ENCODE peak calls at places on chromosomes 7 and 10, in six cellular contexts. G, C, F, W, H and Q are unnamed samples.

GRCh38 chr10:113473851-113474250 is 79.0 kb upstream of the HABP2 start:
- DNase-seq in G (no peak), C (no peak), F (no peak), W (peak), H (peak), Q (no peak)

GRCh38 chr10:43854042-43854441 is 205.4 kb upstream of the ZNF32 start:
- DNase-seq in G (no peak), C (no peak), F (no peak), W (no peak), H (peak), Q (no peak)

GRCh38 chr7:28408105-28408973 is 4.0 kb upstream of the CREB5 start:
- DNase-seq in G (no peak), C (peak), F (peak), W (no peak), H (peak), Q (peak)

GRCh38 chr7:96347471-96347870 is 25.6 kb upstream of the SLC25A13 start:
- DNase-seq in G (no peak), C (no peak), F (no peak), W (no peak), H (no peak), Q (no peak)

GRCh38 chr7:68031180-68031943 is 1034.7 kb downstream of the TYW1 start:
- DNase-seq in G (no peak), C (no peak), F (no peak), W (no peak), H (no peak), Q (no peak)

GRCh38 chr10:83934062-83934461 is 205.2 kb upstream of the GHITM start:
- DNase-seq in G (no peak), C (no peak), F (no peak), W (no peak), H (no peak), Q (no peak)

GRCh38 chr10:56346845-56347415 is 14.1 kb downstream of the ZWINT start:
- DNase-seq in G (no peak), C (no peak), F (no peak), W (no peak), H (no peak), Q (no peak)

GRCh38 chr10:103792547-103792946 is 62.8 kb downstream of the SH3PXD2A start:
- DNase-seq in G (no peak), C (no peak), F (no peak), W (peak), H (peak), Q (no peak)

GRCh38 chr10:104099274-104099673 is 13.6 kb upstream of the COL17A1 start:
- DNase-seq in G (no peak), C (no peak), F (no peak), W (peak), H (peak), Q (no peak)

GRCh38 chr10:14543048-14543903 is 212.6 kb upstream of the FRMD4A start:
- DNase-seq in G (no peak), C (no peak), F (peak), W (peak), H (peak), Q (no peak)

GRCh38 chr7:157556339-157556944 is 219.6 kb downstream of the DNAJB6 start:
- DNase-seq in G (no peak), C (no peak), F (no peak), W (no peak), H (no peak), Q (no peak)

GRCh38 chr10:61961278-61961677 is 59.8 kb downstream of the ARID5B start:
- DNase-seq in G (no peak), C (no peak), F (no peak), W (no peak), H (no peak), Q (no peak)

GRCh38 chr7:130912086-130912909 is 178.3 kb upstream of the KLF14 start:
- DNase-seq in G (no peak), C (no peak), F (no peak), W (peak), H (peak), Q (no peak)

GRCh38 chr10:110363572-110364411 is 59.1 kb upstream of the SMNDC1 start:
- DNase-seq in G (no peak), C (no peak), F (no peak), W (no peak), H (peak), Q (no peak)

GRCh38 chr7:76108540-76109233 is 60.8 kb downstream of the MDH2 start:
- DNase-seq in G (no peak), C (no peak), F (peak), W (peak), H (peak), Q (peak)

GRCh38 chr10:78802866-78803265 is 265.9 kb upstream of the ZMIZ1 start:
- DNase-seq in G (no peak), C (no peak), F (peak), W (peak), H (peak), Q (peak)

GRCh38 chr10:29135318-29135717 is 153.6 kb upstream of the LYZL1 start:
- DNase-seq in G (no peak), C (no peak), F (no peak), W (no peak), H (no peak), Q (no peak)

GRCh38 chr7:89621925-89622641 is 532.2 kb upstream of the STEAP1 start:
- DNase-seq in G (no peak), C (no peak), F (no peak), W (no peak), H (no peak), Q (no peak)

GRCh38 chr10:43648083-43648391 is 644 bp downstream of the ZNF32 start:
- DNase-seq in G (no peak), C (no peak), F (peak), W (peak), H (peak), Q (no peak)

GRCh38 chr7:108815815-108816214 is 246.1 kb downstream of the DNAJB9 start:
- DNase-seq in G (no peak), C (no peak), F (no peak), W (no peak), H (no peak), Q (no peak)

GRCh38 chr10:98485959-98486358 is 39.2 kb upstream of the HPS1 start:
- DNase-seq in G (no peak), C (no peak), F (no peak), W (peak), H (no peak), Q (no peak)

GRCh38 chr7:10802526-10802925 is 171.1 kb upstream of the PHF14 start:
- DNase-seq in G (no peak), C (no peak), F (no peak), W (no peak), H (peak), Q (no peak)

GRCh38 chr7:156131881-156132280 is 319.6 kb upstream of the SHH start:
- DNase-seq in G (no peak), C (no peak), F (no peak), W (no peak), H (no peak), Q (no peak)

GRCh38 chr10:70575874-70576802 is 26.4 kb downstream of the PRF1 start:
- DNase-seq in G (no peak), C (no peak), F (peak), W (peak), H (peak), Q (peak)

DNA sequence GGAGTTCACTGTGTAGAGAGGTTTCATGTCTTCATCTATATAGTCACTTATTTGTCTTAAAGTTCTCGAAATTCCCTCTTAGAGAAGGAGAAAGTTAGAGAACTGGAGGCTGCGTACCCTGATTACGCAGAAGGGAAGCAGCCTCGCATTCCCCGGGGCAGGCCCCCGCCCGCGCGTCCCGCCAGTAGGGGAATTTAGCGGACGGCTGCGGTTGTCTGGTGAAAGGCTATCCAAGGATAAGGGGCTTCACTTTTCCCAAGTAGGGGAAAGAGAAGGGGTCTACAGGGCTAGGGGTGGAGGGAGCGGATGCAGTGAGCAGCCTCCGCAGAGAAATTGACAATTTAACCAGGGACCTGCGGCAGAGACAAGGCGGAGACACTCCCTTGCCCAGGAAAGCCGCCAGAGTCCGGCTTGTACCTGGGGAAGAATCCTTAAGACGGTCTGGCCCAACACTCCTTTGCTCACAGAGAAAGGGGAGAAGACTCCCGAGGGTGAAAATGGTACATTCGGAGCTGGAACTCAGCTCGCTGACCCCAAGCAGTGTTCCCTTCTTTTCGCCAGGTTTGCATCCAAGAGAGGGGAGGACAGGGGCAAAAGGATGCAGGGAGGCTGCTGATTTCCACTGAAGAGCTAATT is 976 bp upstream of the MAGI2 start:
- DNase-seq in G (no peak), C (peak), F (peak), W (peak), H (peak), Q (no peak)
- TF ChIP-seq CTCF in G (no peak), C (no peak), F (no peak), W (peak), H (no peak), Q (no peak)

DNA sequence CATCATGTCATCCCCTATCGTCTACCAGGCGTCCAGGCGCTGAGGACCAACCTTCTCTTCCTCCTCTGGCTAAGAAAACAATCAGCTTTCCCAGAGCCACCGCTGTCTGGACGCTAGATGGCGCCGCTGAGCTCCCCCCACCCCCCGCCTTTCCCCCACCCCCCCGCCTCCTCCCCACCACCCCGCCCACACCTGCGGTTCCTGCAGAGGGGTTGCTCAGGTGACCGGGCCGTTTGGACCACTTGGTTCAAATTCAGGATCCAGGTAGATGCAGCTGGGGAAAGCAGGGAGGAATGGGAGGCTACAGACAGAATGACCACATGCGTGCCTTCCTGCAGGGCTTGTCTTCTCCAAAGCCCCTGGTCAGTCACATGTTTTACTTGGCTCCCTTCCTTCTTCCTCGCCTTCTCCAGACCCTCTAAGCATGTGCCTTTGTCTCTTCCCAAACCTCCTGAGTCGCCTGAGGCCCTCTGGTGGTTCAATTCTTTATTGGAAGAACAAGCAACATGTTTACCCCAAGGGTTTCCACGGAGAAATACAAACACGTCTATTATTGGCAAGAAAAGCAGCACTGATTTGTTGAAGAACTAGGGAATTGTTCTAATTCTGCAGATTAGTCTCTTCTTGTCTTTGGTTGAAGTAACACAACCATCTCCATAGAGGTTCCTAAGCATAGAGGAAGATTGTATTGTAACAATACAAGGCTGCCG is 24.7 kb downstream of the AOC1 start:
- DNase-seq in G (peak), C (peak), F (peak), W (peak), H (peak), Q (peak)
- TF ChIP-seq CTCF in G (no peak), C (peak), F (peak), W (peak), H (peak), Q (peak)

GRCh38 chr10:102230861-102231356 is 4.8 kb downstream of the ELOVL3 start:
- DNase-seq in G (peak), C (peak), F (peak), W (no peak), H (no peak), Q (no peak)
- TF ChIP-seq CTCF in G (no peak), C (peak), F (no peak), W (peak), H (peak), Q (no peak)

GRCh38 chr10:47046321-47047126 is 135.3 kb downstream of the PTPN20 start:
- DNase-seq in G (no peak), C (no peak), F (peak), W (no peak), H (no peak), Q (no peak)

GRCh38 chr10:47049056-47049851 is 138.0 kb downstream of the PTPN20 start:
- DNase-seq in G (no peak), C (peak), F (peak), W (no peak), H (no peak), Q (no peak)

GRCh38 chr10:47047127-47047504 is 135.9 kb downstream of the PTPN20 start:
- DNase-seq in G (no peak), C (no peak), F (peak), W (no peak), H (no peak), Q (no peak)

GRCh38 chr10:47048533-47048905 is 137.3 kb downstream of the PTPN20 start:
- DNase-seq in G (no peak), C (peak), F (peak), W (peak), H (no peak), Q (no peak)

GRCh38 chr10:47047577-47048532 is 136.6 kb downstream of the PTPN20 start:
- DNase-seq in G (peak), C (peak), F (peak), W (peak), H (peak), Q (peak)
- TF ChIP-seq CTCF in G (peak), C (peak), F (peak), W (peak), H (peak), Q (peak)

DNA sequence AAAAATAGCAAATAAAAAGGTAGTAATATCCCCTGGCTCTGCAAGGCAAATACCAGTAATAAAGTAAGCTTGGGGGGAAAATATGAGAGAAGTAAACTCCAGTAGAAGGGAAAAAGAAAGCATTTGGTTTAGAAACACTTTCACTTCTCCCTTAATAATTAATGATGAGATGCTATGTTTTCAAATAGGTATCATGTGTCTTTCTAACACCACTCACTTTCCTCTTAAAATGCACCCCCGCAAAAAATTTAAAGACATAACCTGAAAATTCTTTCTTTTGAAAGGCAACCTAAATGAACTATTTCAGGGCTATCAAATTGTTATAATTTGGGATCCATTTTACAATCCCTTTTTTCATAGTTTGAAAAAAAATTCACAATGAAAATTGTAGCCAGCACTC is 240.3 kb downstream of the SNX10 start:
- DNase-seq in G (no peak), C (no peak), F (no peak), W (no peak), H (no peak), Q (no peak)
- TF ChIP-seq CTCF in G (no peak), C (no peak), F (no peak), W (no peak), H (no peak), Q (no peak)

DNA sequence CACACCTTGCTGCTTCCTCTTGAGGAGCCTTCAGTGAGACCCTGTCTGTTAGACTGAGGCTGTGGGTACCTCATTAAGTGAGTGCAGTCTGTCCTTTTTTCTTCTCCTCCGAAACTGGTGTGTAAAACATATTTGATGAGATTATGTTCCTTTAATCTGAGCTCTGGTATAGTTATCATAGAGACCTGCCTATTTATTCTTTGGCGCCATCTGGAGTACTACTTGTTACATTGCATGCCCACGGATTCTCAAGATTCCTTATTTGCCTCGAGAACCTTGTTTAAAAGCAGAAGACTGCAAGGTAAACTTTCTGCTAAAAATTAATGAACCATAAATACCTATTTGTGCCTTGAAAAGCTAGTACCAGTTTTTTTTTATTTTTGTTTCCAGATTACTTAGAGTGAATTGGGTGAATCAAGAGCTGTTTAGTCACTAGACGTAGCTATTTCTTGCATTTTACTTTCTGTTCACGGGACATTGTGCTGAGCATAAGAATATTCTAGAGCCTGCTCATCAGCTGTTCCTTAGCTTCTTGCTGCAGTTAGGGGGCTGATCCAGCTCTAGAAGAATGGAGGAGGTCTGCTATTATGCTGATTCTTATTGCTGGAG is 16.9 kb upstream of the STMP1 start:
- DNase-seq in G (no peak), C (no peak), F (no peak), W (peak), H (peak), Q (no peak)
- TF ChIP-seq CTCF in G (peak), C (peak), F (peak), W (peak), H (peak), Q (peak)

DNA sequence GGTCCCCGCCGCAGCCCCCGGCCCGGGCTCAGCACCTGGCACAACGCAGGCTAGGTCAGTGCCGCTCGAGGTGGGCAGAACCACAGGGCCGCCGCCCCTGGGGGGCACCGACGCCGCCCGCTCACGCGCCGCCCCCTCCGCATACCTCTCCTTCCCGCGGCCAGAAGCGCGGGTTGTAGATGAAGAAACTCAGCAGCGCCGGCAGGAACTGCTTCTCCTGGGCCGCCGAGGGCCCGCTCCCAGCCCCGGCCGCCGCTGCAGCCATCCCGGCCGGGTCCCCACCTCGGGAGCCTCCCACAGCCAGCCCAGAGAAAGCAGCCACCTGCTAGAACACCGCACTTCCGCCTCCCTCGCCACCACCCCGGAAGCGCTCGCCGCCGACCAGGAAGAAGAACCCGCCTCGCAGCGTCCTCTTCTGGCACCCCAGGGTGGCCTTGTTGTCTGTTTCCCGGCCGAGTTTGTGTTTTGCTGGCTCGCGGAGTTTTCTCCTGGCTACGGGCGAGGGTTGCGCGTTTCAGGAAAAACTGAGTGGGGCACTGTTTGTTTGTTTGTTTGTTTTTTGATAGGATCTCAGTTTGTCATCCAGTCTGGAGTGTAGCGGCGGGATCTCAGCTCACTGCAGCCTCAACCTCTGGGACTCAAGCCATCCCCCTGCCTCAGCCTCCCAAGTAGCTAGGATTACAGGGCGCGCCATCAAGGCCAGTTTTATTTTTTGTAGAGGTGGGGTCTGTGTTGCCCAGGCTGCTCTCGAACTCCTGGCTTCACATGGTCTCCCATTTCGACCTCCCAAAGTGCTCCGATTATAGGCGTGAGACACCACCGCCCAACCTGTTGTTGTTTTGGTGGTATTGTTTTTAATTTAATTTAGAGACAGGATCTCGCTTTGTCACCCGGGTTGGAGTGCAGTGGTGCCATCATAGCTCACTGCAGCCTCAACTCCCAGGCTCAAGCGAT is 17.7 kb downstream of the OCM2 start:
- DNase-seq in G (peak), C (peak), F (peak), W (peak), H (peak), Q (peak)
- TF ChIP-seq CTCF in G (peak), C (no peak), F (no peak), W (peak), H (peak), Q (no peak)

DNA sequence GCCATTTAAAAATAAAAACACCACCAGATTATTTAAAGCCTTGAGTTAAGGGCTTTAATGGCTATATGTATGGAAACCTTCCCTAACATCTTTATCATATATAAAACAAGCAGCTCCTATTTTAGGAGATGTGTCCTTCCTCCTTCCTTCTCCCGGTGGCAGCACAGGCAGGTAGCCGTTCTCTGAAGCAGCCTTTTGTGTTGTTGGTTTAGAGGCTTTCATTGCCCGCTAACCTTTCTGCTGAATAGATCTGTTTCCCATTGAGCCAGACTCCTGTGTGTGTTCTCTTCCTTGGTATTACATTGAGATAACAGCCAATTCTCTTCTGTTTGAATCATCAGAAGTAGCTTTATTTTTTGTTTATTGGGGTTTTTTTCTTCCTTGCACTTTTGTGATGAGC is 131.3 kb downstream of the CACNB2 start:
- DNase-seq in G (no peak), C (no peak), F (no peak), W (no peak), H (no peak), Q (no peak)
- TF ChIP-seq CTCF in G (no peak), C (no peak), F (no peak), W (no peak), H (no peak), Q (no peak)